ENCODE peak calls at places on chromosomes 7 and 10, in five cellular contexts. E is A549, N is K562, F is HepG2, S is NB4. B is an unnamed sample.

GRCh38 chr7:34622771-34623250 is 35.2 kb upstream of the NPSR1 start:
- DNase-seq in E (no peak), N (no peak), F (no peak), S (no peak), B (no peak)

GRCh38 chr7:151745706-151746105 is 131.2 kb downstream of the PRKAG2 start:
- DNase-seq in E (no peak), N (no peak), F (no peak), S (no peak), B (no peak)

GRCh38 chr7:91263359-91264082 is 712 bp upstream of the FZD1 start:
- DNase-seq in E (peak; percentile 17), N (peak; percentile 56), F (no peak), S (peak; percentile 60), B (no peak)

GRCh38 chr7:17130281-17131059 is 168.0 kb upstream of the AHR start:
- DNase-seq in E (peak; percentile 95), N (no peak), F (peak; percentile 98), S (no peak), B (peak; percentile 81)

GRCh38 chr7:91759205-91759863 is 121.2 kb downstream of the MTERF1 start:
- DNase-seq in E (peak; percentile 65), N (no peak), F (peak; percentile 79), S (peak; percentile 19), B (no peak)

GRCh38 chr7:48389977-48390376 is 218.7 kb downstream of the ABCA13 start:
- DNase-seq in E (no peak), N (no peak), F (no peak), S (peak; percentile 90), B (no peak)

GRCh38 chr7:151223728-151224127 is 3.3 kb downstream of the ABCF2 start:
- DNase-seq in E (no peak), N (no peak), F (no peak), S (no peak), B (no peak)

GRCh38 chr7:140079121-140079536 is 16.4 kb upstream of the PARP12 start:
- DNase-seq in E (peak; percentile 47), N (peak; percentile 50), F (peak; percentile 57), S (peak; percentile 61), B (peak; percentile 22)

GRCh38 chr10:15426558-15426957 is 55.5 kb upstream of the FAM171A1 start:
- DNase-seq in E (no peak), N (no peak), F (no peak), S (peak; percentile 52), B (no peak)

GRCh38 chr7:50370884-50371283 is 66.4 kb downstream of the IKZF1 start:
- DNase-seq in E (no peak), N (no peak), F (no peak), S (no peak), B (no peak)

GRCh38 chr10:654647-654996 is 34.8 kb downstream of the DIP2C start:
- DNase-seq in E (no peak), N (no peak), F (no peak), S (no peak), B (no peak)

GRCh38 chr10:86411281-86411841 is 44.8 kb upstream of the GRID1 start:
- DNase-seq in E (peak; percentile 48), N (no peak), F (peak; percentile 58), S (peak; percentile 86), B (peak; percentile 64)

GRCh38 chr10:75959209-75959608 is 527.8 kb downstream of the LRMDA start:
- DNase-seq in E (peak; percentile 50), N (no peak), F (peak; percentile 54), S (no peak), B (no peak)

GRCh38 chr7:44046321-44047061 is 2.0 kb downstream of the DBNL start:
- DNase-seq in E (no peak), N (no peak), F (no peak), S (peak; percentile 52), B (no peak)
- TF ChIP-seq MYC in E (no peak), N (no peak), F (no peak), S (no peak), B (no peak)

DNA sequence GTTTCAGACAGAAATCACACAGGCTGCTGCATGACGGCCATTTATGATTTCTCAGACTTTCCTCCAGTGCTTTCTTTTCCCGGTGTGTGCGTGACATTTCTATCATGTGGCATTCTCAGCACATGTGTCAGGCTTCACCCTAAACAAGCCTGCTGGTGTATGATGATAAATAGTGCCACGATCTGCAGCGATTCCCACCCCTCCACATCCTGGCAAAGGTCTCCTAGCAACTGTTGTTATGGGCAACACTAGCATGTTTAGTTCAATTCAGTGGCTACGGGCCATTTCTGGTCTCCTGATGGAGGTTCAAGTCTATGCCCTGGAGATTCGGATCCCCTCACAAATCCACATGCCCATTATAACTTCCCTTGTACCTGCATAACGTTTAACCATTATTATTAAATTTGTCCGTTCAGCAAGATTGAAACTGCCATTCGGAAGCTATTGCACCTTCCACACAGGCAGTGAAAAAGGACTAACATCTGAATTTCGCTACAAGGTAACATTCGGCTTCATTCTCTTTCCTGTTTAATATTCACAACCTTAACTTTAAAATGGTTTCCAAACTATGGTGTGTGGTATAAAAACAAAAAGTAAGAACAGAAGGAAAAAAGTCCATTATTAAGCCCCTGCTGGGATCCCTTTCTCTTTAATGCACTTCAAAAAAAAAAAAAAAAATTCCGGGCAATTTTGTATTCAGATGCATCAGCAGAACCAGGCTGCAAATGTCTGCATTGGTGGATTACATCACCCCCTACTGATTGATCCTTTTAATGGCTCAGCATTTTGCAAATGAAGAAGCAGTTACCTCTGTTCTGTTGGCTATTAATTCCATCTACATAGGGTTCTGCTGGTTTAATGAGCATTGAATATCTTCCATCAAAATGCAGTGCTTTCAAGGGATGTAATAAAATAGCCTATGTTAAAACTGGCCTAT is 90.2 kb downstream of the FRMD4A start:
- DNase-seq in E (peak; percentile 11), N (no peak), F (no peak), S (no peak), B (no peak)
- TF ChIP-seq MYC in E (no peak), N (no peak), F (no peak), S (no peak), B (no peak)

GRCh38 chr7:29194594-29195417 is at the start of gene CHN2:
- DNase-seq in E (no peak), N (no peak), F (peak; percentile 73), S (no peak), B (peak; percentile 42)

GRCh38 chr7:29192284-29192683 is 2.3 kb upstream of the CHN2 start:
- DNase-seq in E (no peak), N (no peak), F (no peak), S (no peak), B (no peak)

GRCh38 chr7:29192811-29193210 is 1.8 kb upstream of the CHN2 start:
- DNase-seq in E (no peak), N (no peak), F (no peak), S (no peak), B (no peak)

GRCh38 chr7:29194206-29194593 is 375 bp upstream of the CHN2 start:
- DNase-seq in E (no peak), N (no peak), F (no peak), S (no peak), B (no peak)

GRCh38 chr7:29193316-29194205 is 1.0 kb upstream of the CHN2 start:
- DNase-seq in E (no peak), N (no peak), F (no peak), S (no peak), B (no peak)
- TF ChIP-seq MYC in E (no peak), N (no peak), F (no peak), S (no peak), B (no peak)

GRCh38 chr7:130338233-130338632 is 6.4 kb upstream of the CPA5 start:
- DNase-seq in E (no peak), N (no peak), F (no peak), S (no peak), B (no peak)
- TF ChIP-seq MYC in E (no peak), N (no peak), F (no peak), S (no peak), B (no peak)

GRCh38 chr10:36114141-36114540 is 472.0 kb upstream of the FZD8 start:
- DNase-seq in E (no peak), N (no peak), F (no peak), S (no peak), B (no peak)
- TF ChIP-seq MYC in E (no peak), N (no peak), F (no peak), S (no peak), B (no peak)

GRCh38 chr10:3287566-3288445 is 115.2 kb upstream of the PITRM1 start:
- DNase-seq in E (no peak), N (no peak), F (no peak), S (no peak), B (no peak)
- TF ChIP-seq MYC in E (no peak), N (no peak), F (no peak), S (no peak), B (no peak)

GRCh38 chr7:45623157-45623556 is 49.0 kb downstream of the ADCY1 start:
- DNase-seq in E (no peak), N (no peak), F (no peak), S (no peak), B (no peak)
- TF ChIP-seq MYC in E (no peak), N (no peak), F (no peak), S (no peak), B (no peak)

GRCh38 chr10:20634841-20635240 is 262.3 kb downstream of the NEBL start:
- DNase-seq in E (no peak), N (no peak), F (no peak), S (no peak), B (no peak)
- TF ChIP-seq MYC in E (no peak), N (no peak), F (no peak), S (no peak), B (no peak)

GRCh38 chr10:109889867-109890266 is 33.4 kb downstream of the XPNPEP1 start:
- DNase-seq in E (no peak), N (no peak), F (no peak), S (peak; percentile 32), B (peak; percentile 89)
- TF ChIP-seq MYC in E (no peak), N (no peak), F (no peak), S (no peak), B (no peak)

B was measured in endothelial cell of umbilical vein.